ENCODE peak calls at places on chromosome 3, in seven cellular contexts. P is glutamatergic neuron, D is AG09309, I is stomach, K is suprapubic skin, C is lower leg skin, L is MCF 10A. N is an unnamed sample.

GRCh38 chr3:64939747-64940450 is 252.1 kb upstream of the ADAMTS9 start:
- DNase-seq in K (no peak), D (no peak), C (no peak), P (no peak), L (no peak), I (no peak), N (no peak)

GRCh38 chr3:119145500-119146167 is at the start of gene TEX55:
- DNase-seq in P (no peak), K (no peak), D (peak), C (peak), I (no peak), L (peak), N (no peak)

GRCh38 chr3:38723569-38724391 is 74.3 kb upstream of the SCN5A start:
- DNase-seq in D (no peak), K (no peak), P (no peak), I (no peak), C (peak), L (no peak), N (no peak)

GRCh38 chr3:151086484-151087456 is 1.3 kb downstream of the MED12L start:
- DNase-seq in L (peak), K (peak), C (peak), I (peak), P (peak), D (peak), N (no peak)

GRCh38 chr3:94024385-94024784 is 4.0 kb downstream of the STX19 start:
- DNase-seq in I (no peak), D (no peak), P (no peak), L (no peak), C (no peak), K (no peak), N (no peak)

GRCh38 chr3:83523470-83524073 is 1435.2 kb upstream of the CADM2 start:
- DNase-seq in L (peak), C (no peak), P (peak), I (no peak), K (no peak), D (no peak), N (no peak)

GRCh38 chr3:169256791-169257522 is 406.6 kb downstream of the MECOM start:
- DNase-seq in I (no peak), P (no peak), L (no peak), D (no peak), K (no peak), C (no peak), N (no peak)

GRCh38 chr3:156750191-156750873 is 75.8 kb upstream of the LEKR1 start:
- DNase-seq in P (no peak), D (no peak), K (no peak), C (no peak), I (no peak), L (no peak), N (no peak)

GRCh38 chr3:58021962-58022361 is 13.7 kb downstream of the FLNB start:
- DNase-seq in C (no peak), L (no peak), I (no peak), D (no peak), K (no peak), P (no peak), N (no peak)

GRCh38 chr3:42055291-42055690 is 35.9 kb upstream of the TRAK1 start:
- DNase-seq in D (peak), K (no peak), P (no peak), L (peak), I (no peak), C (no peak), N (no peak)

GRCh38 chr3:156819842-156820686 is 6.1 kb upstream of the LEKR1 start:
- DNase-seq in C (no peak), P (no peak), L (no peak), I (no peak), K (no peak), D (no peak), N (no peak)

GRCh38 chr3:43540625-43541024 is 81.2 kb downstream of the ANO10 start:
- DNase-seq in D (no peak), C (no peak), I (no peak), P (no peak), K (no peak), L (peak), N (no peak)

GRCh38 chr3:126076140-126076539 is 7.8 kb downstream of the SLC41A3 start:
- DNase-seq in K (no peak), I (no peak), P (no peak), D (no peak), C (no peak), L (no peak), N (no peak)

DNA sequence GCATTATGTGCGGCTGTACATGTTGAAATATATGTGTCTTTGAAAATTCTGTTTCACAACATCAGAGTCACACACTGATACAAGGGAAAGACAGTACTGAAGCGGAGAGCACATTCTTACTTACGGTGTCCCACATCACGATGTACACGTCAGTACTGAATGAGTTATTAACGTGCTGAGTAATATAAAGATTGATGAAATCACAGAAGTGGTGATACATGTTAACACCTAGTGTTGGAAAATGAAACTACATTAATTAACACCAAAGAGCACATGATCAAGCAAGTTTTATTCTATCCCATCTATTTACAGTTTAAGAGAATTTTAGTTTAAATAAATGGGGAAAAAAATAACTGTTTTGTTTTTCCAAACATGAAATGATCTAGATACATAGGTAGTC is 15.6 kb downstream of the EOGT start:
- DNase-seq in L (no peak), K (no peak), C (no peak), I (no peak), P (no peak), D (no peak), N (no peak)
- TF ChIP-seq CTCF in L (no peak), K (no peak), C (no peak), I (no peak), P (peak), D (no peak), N (peak)

GRCh38 chr3:27533718-27534578 is 49.8 kb upstream of the SLC4A7 start:
- DNase-seq in C (peak), K (peak), D (peak), P (no peak), I (peak), L (peak), N (no peak)
- TF ChIP-seq CTCF in C (no peak), K (peak), D (peak), P (no peak), I (no peak), L (peak), N (peak)

GRCh38 chr3:97970131-97970530 is 2.1 kb downstream of the RIOX2 start:
- DNase-seq in C (no peak), K (no peak), L (no peak), I (no peak), P (no peak), D (no peak), N (no peak)

GRCh38 chr3:97970929-97971460 is 1.2 kb downstream of the RIOX2 start:
- DNase-seq in P (no peak), L (no peak), C (no peak), I (no peak), K (no peak), D (no peak), N (no peak)

GRCh38 chr3:97969541-97969940 is 2.7 kb downstream of the RIOX2 start:
- DNase-seq in P (no peak), D (no peak), I (no peak), L (no peak), C (no peak), K (no peak), N (no peak)

GRCh38 chr3:97972976-97973375 is 745 bp upstream of the RIOX2 start:
- DNase-seq in P (no peak), K (no peak), I (no peak), D (no peak), L (no peak), C (no peak), N (no peak)

DNA sequence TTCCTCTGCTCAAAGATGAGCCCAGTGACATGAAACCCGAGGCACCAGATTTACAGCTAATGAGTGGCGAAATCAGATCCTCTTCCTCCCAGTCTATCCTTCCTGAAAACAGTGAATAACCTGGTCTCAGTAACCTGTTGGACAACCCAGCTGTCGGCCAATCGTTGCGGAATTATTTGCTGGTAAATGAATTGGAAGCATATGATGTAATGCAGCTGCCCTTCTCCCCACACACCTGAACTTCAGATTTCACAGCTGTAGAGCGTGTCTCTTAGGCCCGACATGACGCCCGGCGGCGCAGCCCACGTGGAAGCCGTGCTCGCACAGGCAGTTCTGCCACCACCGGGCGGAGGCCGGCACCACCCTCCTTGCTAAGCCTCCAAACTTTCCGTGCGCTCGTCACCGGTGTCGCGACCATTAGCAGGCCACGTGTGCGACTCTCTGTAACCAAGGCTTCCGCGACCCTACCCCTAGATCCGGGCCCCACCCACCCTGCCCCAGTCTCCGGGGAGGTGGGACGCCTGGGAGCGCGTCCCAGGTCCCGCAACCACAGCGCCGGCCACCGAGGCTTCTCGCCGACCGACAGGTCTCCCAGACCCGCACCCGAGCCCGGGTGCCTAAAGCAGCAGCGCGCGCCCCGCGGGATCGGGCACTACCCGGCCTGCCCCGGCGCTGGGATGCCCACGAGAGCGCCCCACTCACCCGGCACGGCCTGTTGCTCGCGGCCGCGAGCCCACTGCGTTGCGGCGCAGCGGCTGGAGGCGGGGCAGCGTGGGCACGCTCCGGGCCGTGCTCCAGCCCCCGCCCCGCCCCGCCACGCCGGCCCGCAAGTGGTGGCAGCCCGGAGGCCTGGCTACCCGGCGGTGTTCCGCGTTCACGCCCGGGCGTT is at the start of gene RIOX2:
- DNase-seq in D (no peak), C (peak), K (peak), L (peak), I (peak), P (peak), N (peak)
- TF ChIP-seq CTCF in D (no peak), C (no peak), K (no peak), L (no peak), I (no peak), P (no peak), N (peak)

GRCh38 chr3:148716657-148717056 is 19.0 kb downstream of the AGTR1 start:
- DNase-seq in P (no peak), L (no peak), K (no peak), C (no peak), I (no peak), D (no peak), N (no peak)
- TF ChIP-seq CTCF in P (peak), L (peak), K (no peak), C (no peak), I (no peak), D (no peak), N (peak)

GRCh38 chr3:105364113-105364512 is 2.6 kb upstream of the ALCAM start:
- DNase-seq in I (no peak), L (peak), D (no peak), K (no peak), C (no peak), P (no peak), N (no peak)
- TF ChIP-seq CTCF in I (no peak), L (no peak), D (peak), K (no peak), C (no peak), P (no peak), N (no peak)

DNA sequence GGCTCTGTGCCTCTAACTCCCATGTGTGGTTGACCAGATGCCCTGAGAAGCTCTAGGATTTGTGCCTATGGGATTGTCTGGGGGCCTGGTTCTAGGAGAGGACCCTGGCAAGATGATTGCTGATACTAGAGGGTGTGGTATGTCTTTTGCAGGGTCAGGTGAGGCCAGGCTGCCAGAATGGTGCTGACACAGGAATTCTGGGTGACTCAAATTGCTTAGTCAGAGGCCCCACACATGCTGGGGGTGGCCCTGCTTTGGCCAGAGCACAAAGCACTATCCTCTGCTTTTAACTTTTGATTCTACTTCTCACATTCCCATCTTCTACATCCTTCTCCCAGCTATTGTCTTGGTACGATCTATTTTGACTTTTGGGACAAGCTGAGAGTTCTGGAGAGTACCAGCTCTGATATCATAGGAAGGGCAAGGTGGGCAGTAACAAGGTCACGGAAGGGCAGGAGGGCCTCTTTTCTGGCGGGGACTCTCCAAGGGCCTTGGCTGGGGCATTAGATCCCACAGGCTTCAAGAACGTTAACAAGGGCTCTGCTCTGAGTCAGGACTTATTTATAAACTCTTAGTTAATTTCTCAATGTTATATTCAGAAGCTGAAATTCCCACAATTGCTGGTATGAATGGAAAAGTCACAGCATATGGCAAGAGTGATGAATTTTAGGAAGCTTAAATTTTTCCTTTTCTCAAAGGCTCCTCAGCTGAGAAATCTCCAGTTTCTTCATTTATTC is 320.0 kb upstream of the TBC1D5 start:
- DNase-seq in L (peak), P (no peak), C (no peak), D (peak), K (no peak), I (no peak), N (no peak)
- TF ChIP-seq CTCF in L (no peak), P (no peak), C (no peak), D (no peak), K (no peak), I (no peak), N (no peak)

GRCh38 chr3:80688814-80689213 is 921.0 kb upstream of the ROBO1 start:
- DNase-seq in C (no peak), I (no peak), P (no peak), D (no peak), L (peak), K (no peak), N (no peak)
- TF ChIP-seq CTCF in C (no peak), I (no peak), P (peak), D (no peak), L (peak), K (no peak), N (peak)

N was measured in chondrocyte.